ENCODE peak calls at places on chromosomes 6 and 20, in five cellular contexts. O, Q, V, U and D are unnamed samples.

GRCh38 chr6:139941826-139942225 is 567.4 kb upstream of the CITED2 start:
- DNase-seq in O (no peak), Q (no peak), V (no peak), U (no peak), D (no peak)

GRCh38 chr20:63290677-63291472 is 2.1 kb upstream of the COL20A1 start:
- DNase-seq in O (peak; percentile 51), Q (peak; percentile 95), V (peak; percentile 68), U (peak; percentile 11), D (no peak)

GRCh38 chr20:23205656-23206055 is 119.5 kb upstream of the CD93 start:
- DNase-seq in O (no peak), Q (no peak), V (no peak), U (peak; percentile 9), D (no peak)

GRCh38 chr6:37818536-37819176 is 871 bp upstream of the ZFAND3 start:
- DNase-seq in O (peak; percentile 95), Q (peak; percentile 93), V (peak; percentile 99), U (peak; percentile 95), D (no peak)

GRCh38 chr20:46946181-46946624 is 51.6 kb downstream of the EYA2 start:
- DNase-seq in O (no peak), Q (no peak), V (no peak), U (no peak), D (no peak)

GRCh38 chr6:125154184-125155135 is 887 bp downstream of the TPD52L1 start:
- DNase-seq in O (peak; percentile 62), Q (peak; percentile 23), V (peak; percentile 78), U (no peak), D (no peak)

GRCh38 chr6:64505312-64505711 is 869.7 kb downstream of the PHF3 start:
- DNase-seq in O (peak; percentile 38), Q (peak; percentile 24), V (peak; percentile 34), U (no peak), D (no peak)

GRCh38 chr6:44064089-44064947 is 62.9 kb downstream of the MRPL14 start:
- DNase-seq in O (peak; percentile 86), Q (no peak), V (peak; percentile 95), U (peak; percentile 100), D (no peak)

GRCh38 chr6:116511424-116512131 is at the start of gene CALHM5:
- DNase-seq in O (peak; percentile 76), Q (no peak), V (peak; percentile 75), U (peak; percentile 94), D (no peak)

GRCh38 chr6:107813555-107814194 is 10.4 kb downstream of the SCML4 start:
- DNase-seq in O (no peak), Q (no peak), V (no peak), U (no peak), D (no peak)

GRCh38 chr6:53837875-53838806 is 43.3 kb downstream of the LRRC1 start:
- DNase-seq in O (no peak), Q (no peak), V (no peak), U (peak; percentile 22), D (no peak)

GRCh38 chr20:2254333-2254732 is 41.5 kb upstream of the TGM3 start:
- DNase-seq in O (no peak), Q (no peak), V (no peak), U (no peak), D (no peak)

GRCh38 chr20:22974354-22974753 is 60.8 kb upstream of the SSTR4 start:
- DNase-seq in O (peak; percentile 60), Q (no peak), V (peak; percentile 54), U (no peak), D (no peak)

GRCh38 chr6:99426454-99426762 is 1.3 kb upstream of the PNISR start:
- DNase-seq in O (no peak), Q (no peak), V (no peak), U (no peak), D (no peak)
- H3K27ac ChIP-seq in O (peak overlapping the region; percentile 97), Q (peak overlapping the region; percentile 97), V (peak overlapping the region; percentile 100), U (peak overlapping the region; percentile 92), D (peak overlapping the region; percentile 95)

GRCh38 chr6:168046696-168047095 is 32.3 kb downstream of the FRMD1 start:
- DNase-seq in O (no peak), Q (no peak), V (no peak), U (no peak), D (no peak)
- TF ChIP-seq RCOR1 in O (no peak), Q (no peak), V (no peak), U (no peak), D (no peak)

GRCh38 chr20:237479-237878 is 10.4 kb downstream of the DEFB129 start:
- DNase-seq in O (no peak), Q (no peak), V (peak; percentile 51), U (peak; percentile 5), D (no peak)
- H3K27ac ChIP-seq in O (no peak overlapping the region), Q (no peak overlapping the region), V (no peak overlapping the region), U (no peak overlapping the region), D (peak overlapping the region; percentile 9)

DNA sequence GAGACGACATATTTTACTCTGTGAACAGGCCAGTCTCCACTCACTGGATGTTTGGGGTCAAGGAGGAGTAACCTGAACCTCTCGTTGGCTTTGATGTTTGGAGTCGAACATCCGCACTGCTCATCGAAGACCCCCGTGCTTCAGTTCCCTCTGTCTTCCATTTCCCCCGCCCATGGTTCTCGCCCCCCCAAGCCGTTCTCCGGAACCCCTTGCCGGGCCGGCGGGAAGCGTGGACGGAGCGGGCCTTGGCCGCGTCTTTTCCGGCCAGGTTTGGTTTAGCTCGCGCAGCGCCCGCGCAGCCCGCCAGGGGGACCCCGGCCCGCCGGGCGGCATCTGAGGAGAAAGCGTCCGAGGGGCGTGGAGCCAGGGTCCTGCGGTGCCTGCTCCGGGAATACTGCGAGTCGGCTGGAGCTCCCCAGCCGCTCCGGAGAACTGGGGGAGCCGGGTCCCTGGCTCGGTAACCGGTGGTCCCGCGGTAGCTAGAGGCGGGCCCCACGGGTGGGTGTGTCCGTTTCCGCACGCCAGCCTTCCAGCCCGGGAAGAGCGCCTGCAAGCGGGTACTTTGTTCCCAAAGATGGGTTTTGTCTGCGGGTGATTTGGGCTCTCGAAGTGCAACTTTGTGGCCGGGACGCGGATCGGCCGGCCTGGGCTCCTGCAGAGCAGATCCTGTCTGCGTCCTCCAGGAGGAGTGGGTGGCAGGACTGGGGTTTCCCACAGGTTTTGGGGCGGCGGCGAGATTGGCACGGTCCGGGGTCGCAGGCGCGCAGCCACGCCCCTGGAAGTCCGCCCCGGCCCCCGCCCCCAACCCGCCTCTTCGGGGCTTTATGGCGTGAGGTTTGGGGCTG is 429 bp upstream of the TMEM200A start:
- DNase-seq in O (peak; percentile 12), Q (peak; percentile 84), V (peak; percentile 51), U (peak; percentile 70), D (no peak)
- TF ChIP-seq RCOR1 in O (no peak), Q (no peak), V (no peak), U (no peak), D (peak; percentile 41)

GRCh38 chr20:8578191-8578690 is 446.2 kb downstream of the PLCB1 start:
- DNase-seq in O (no peak), Q (no peak), V (no peak), U (no peak), D (no peak)
- H3K27ac ChIP-seq in O (no peak overlapping the region), Q (no peak overlapping the region), V (no peak overlapping the region), U (no peak overlapping the region), D (no peak overlapping the region)

GRCh38 chr20:48665785-48666184 is 162.0 kb downstream of the PREX1 start:
- DNase-seq in O (no peak), Q (no peak), V (no peak), U (no peak), D (no peak)

GRCh38 chr20:48667481-48667880 is 160.3 kb downstream of the PREX1 start:
- DNase-seq in O (no peak), Q (no peak), V (no peak), U (no peak), D (no peak)

GRCh38 chr20:48669946-48670630 is 157.7 kb downstream of the PREX1 start:
- DNase-seq in O (no peak), Q (no peak), V (no peak), U (no peak), D (no peak)

GRCh38 chr20:48668451-48668946 is 159.3 kb downstream of the PREX1 start:
- DNase-seq in O (no peak), Q (peak; percentile 43), V (no peak), U (no peak), D (no peak)

GRCh38 chr20:48667889-48668413 is 159.8 kb downstream of the PREX1 start:
- DNase-seq in O (no peak), Q (no peak), V (no peak), U (no peak), D (no peak)
- TF ChIP-seq RCOR1 in O (no peak), Q (no peak), V (no peak), U (no peak), D (no peak)